ENCODE peak calls at places on chromosomes 2 and 18, in ten cellular contexts. One of them, this sample, is unnamed.
A peak's percentile ranks its signal among the peaks of the same experiment; 100 is the strongest.

GRCh38 chr2:166365803-166366420 is 9.8 kb downstream of the SCN9A start:
- DNase-seq in A549: no peak
- DNase-seq in GM19239: no peak
- DNase-seq in DMS 273 treated with DMSO at 0.1 percent for 48 hours: no peak
- DNase-seq in putamen: no peak
- DNase-seq in germinal center: no peak
- DNase-seq in adipocyte: no peak
- DNase-seq in WERI-Rb-1: no peak
- DNase-seq in effector memory CD8-positive, alpha-beta T cell: no peak
- DNase-seq in GM04503: no peak
- DNase-seq in this sample: no peak

GRCh38 chr2:15159751-15160177 is 401.4 kb downstream of the NBAS start:
- DNase-seq in GM04503: no peak
- DNase-seq in WERI-Rb-1: peak; percentile 76
- DNase-seq in GM19239: no peak
- DNase-seq in effector memory CD8-positive, alpha-beta T cell: no peak
- DNase-seq in adipocyte: peak; percentile 59
- DNase-seq in germinal center: no peak
- DNase-seq in putamen: peak; percentile 67
- DNase-seq in DMS 273 treated with DMSO at 0.1 percent for 48 hours: peak; percentile 31
- DNase-seq in A549: no peak
- DNase-seq in this sample: peak; percentile 35

GRCh38 chr2:128754246-128754724 is 435.6 kb upstream of the HS6ST1 start:
- DNase-seq in adipocyte: no peak
- DNase-seq in putamen: peak; percentile 34
- DNase-seq in A549: no peak
- DNase-seq in effector memory CD8-positive, alpha-beta T cell: no peak
- DNase-seq in WERI-Rb-1: no peak
- DNase-seq in germinal center: peak; percentile 68
- DNase-seq in DMS 273 treated with DMSO at 0.1 percent for 48 hours: no peak
- DNase-seq in GM04503: no peak
- DNase-seq in GM19239: peak; percentile 66
- DNase-seq in this sample: no peak

GRCh38 chr2:186460465-186460864 is 25.6 kb upstream of the ZC3H15 start:
- DNase-seq in A549: no peak
- DNase-seq in putamen: no peak
- DNase-seq in effector memory CD8-positive, alpha-beta T cell: no peak
- DNase-seq in WERI-Rb-1: no peak
- DNase-seq in DMS 273 treated with DMSO at 0.1 percent for 48 hours: no peak
- DNase-seq in adipocyte: peak; percentile 46
- DNase-seq in germinal center: no peak
- DNase-seq in GM04503: no peak
- DNase-seq in GM19239: no peak
- DNase-seq in this sample: no peak

GRCh38 chr2:216989335-216990129 is 129.7 kb upstream of the TNP1 start:
- DNase-seq in WERI-Rb-1: peak; percentile 11
- DNase-seq in germinal center: no peak
- DNase-seq in putamen: no peak
- DNase-seq in adipocyte: no peak
- DNase-seq in GM04503: no peak
- DNase-seq in GM19239: no peak
- DNase-seq in effector memory CD8-positive, alpha-beta T cell: no peak
- DNase-seq in A549: no peak
- DNase-seq in DMS 273 treated with DMSO at 0.1 percent for 48 hours: no peak
- DNase-seq in this sample: no peak

GRCh38 chr2:21820271-21820670 is 696.5 kb downstream of the TDRD15 start:
- DNase-seq in WERI-Rb-1: no peak
- DNase-seq in GM04503: no peak
- DNase-seq in adipocyte: no peak
- DNase-seq in DMS 273 treated with DMSO at 0.1 percent for 48 hours: no peak
- DNase-seq in A549: no peak
- DNase-seq in GM19239: no peak
- DNase-seq in putamen: no peak
- DNase-seq in germinal center: no peak
- DNase-seq in effector memory CD8-positive, alpha-beta T cell: no peak
- DNase-seq in this sample: no peak

GRCh38 chr18:32349728-32350395 is 120.8 kb downstream of the GAREM1 start:
- DNase-seq in effector memory CD8-positive, alpha-beta T cell: no peak
- DNase-seq in GM04503: peak; percentile 50
- DNase-seq in DMS 273 treated with DMSO at 0.1 percent for 48 hours: peak; percentile 42
- DNase-seq in A549: peak; percentile 13
- DNase-seq in GM19239: no peak
- DNase-seq in adipocyte: peak; percentile 97
- DNase-seq in putamen: peak; percentile 69
- DNase-seq in WERI-Rb-1: no peak
- DNase-seq in germinal center: no peak
- DNase-seq in this sample: no peak

GRCh38 chr18:76875390-76876330 is 53.3 kb downstream of the ZNF236 start:
- DNase-seq in A549: peak; percentile 8
- DNase-seq in putamen: no peak
- DNase-seq in WERI-Rb-1: peak; percentile 80
- DNase-seq in DMS 273 treated with DMSO at 0.1 percent for 48 hours: no peak
- DNase-seq in adipocyte: peak; percentile 45
- DNase-seq in GM19239: peak; percentile 21
- DNase-seq in effector memory CD8-positive, alpha-beta T cell: peak; percentile 30
- DNase-seq in germinal center: peak; percentile 21
- DNase-seq in GM04503: no peak
- DNase-seq in this sample: peak; percentile 44

GRCh38 chr2:44553456-44553855 is 191.7 kb downstream of the CAMKMT start:
- DNase-seq in WERI-Rb-1: no peak
- DNase-seq in GM04503: peak; percentile 85
- DNase-seq in putamen: no peak
- DNase-seq in GM19239: no peak
- DNase-seq in adipocyte: peak; percentile 57
- DNase-seq in DMS 273 treated with DMSO at 0.1 percent for 48 hours: no peak
- DNase-seq in effector memory CD8-positive, alpha-beta T cell: no peak
- DNase-seq in germinal center: no peak
- DNase-seq in A549: no peak
- DNase-seq in this sample: no peak

GRCh38 chr2:70070557-70071268 is 16.6 kb upstream of the PCBP1 start:
- DNase-seq in GM19239: peak; percentile 76
- DNase-seq in GM04503: peak; percentile 59
- DNase-seq in DMS 273 treated with DMSO at 0.1 percent for 48 hours: peak; percentile 71
- DNase-seq in WERI-Rb-1: peak; percentile 78
- DNase-seq in adipocyte: peak; percentile 93
- DNase-seq in A549: peak; percentile 97
- DNase-seq in germinal center: peak; percentile 87
- DNase-seq in effector memory CD8-positive, alpha-beta T cell: peak; percentile 59
- DNase-seq in putamen: peak; percentile 90
- DNase-seq in this sample: peak; percentile 76

GRCh38 chr2:26327291-26328272 is 18.4 kb upstream of the SELENOI start:
- DNase-seq in adipocyte: peak; percentile 67
- DNase-seq in germinal center: no peak
- DNase-seq in DMS 273 treated with DMSO at 0.1 percent for 48 hours: no peak
- DNase-seq in effector memory CD8-positive, alpha-beta T cell: no peak
- DNase-seq in GM19239: no peak
- DNase-seq in putamen: no peak
- DNase-seq in GM04503: no peak
- DNase-seq in WERI-Rb-1: no peak
- DNase-seq in A549: no peak
- DNase-seq in this sample: no peak

GRCh38 chr2:54752439-54752838 is 29.0 kb downstream of the EML6 start:
- DNase-seq in A549: no peak
- DNase-seq in DMS 273 treated with DMSO at 0.1 percent for 48 hours: no peak
- DNase-seq in putamen: no peak
- DNase-seq in adipocyte: no peak
- DNase-seq in GM19239: no peak
- DNase-seq in GM04503: no peak
- DNase-seq in germinal center: no peak
- DNase-seq in effector memory CD8-positive, alpha-beta T cell: no peak
- DNase-seq in WERI-Rb-1: no peak
- DNase-seq in this sample: no peak

GRCh38 chr2:111227716-111228141 is 107.0 kb downstream of the BCL2L11 start:
- DNase-seq in DMS 273 treated with DMSO at 0.1 percent for 48 hours: no peak
- DNase-seq in putamen: no peak
- DNase-seq in WERI-Rb-1: no peak
- DNase-seq in effector memory CD8-positive, alpha-beta T cell: no peak
- DNase-seq in adipocyte: peak; percentile 50
- DNase-seq in germinal center: no peak
- DNase-seq in A549: no peak
- DNase-seq in GM04503: peak; percentile 71
- DNase-seq in GM19239: no peak
- DNase-seq in this sample: peak; percentile 33

GRCh38 chr2:225937625-225938024 is 538.1 kb downstream of the NYAP2 start:
- DNase-seq in WERI-Rb-1: no peak
- DNase-seq in GM19239: no peak
- DNase-seq in germinal center: no peak
- DNase-seq in A549: no peak
- DNase-seq in DMS 273 treated with DMSO at 0.1 percent for 48 hours: no peak
- DNase-seq in adipocyte: peak; percentile 35
- DNase-seq in GM04503: no peak
- DNase-seq in putamen: no peak
- DNase-seq in effector memory CD8-positive, alpha-beta T cell: no peak
- DNase-seq in this sample: no peak

GRCh38 chr2:36451512-36451911 is 95.9 kb downstream of the CRIM1 start:
- DNase-seq in GM19239: no peak
- DNase-seq in DMS 273 treated with DMSO at 0.1 percent for 48 hours: no peak
- DNase-seq in germinal center: no peak
- DNase-seq in putamen: no peak
- DNase-seq in WERI-Rb-1: no peak
- DNase-seq in adipocyte: no peak
- DNase-seq in GM04503: no peak
- DNase-seq in A549: no peak
- DNase-seq in effector memory CD8-positive, alpha-beta T cell: no peak
- DNase-seq in this sample: no peak

GRCh38 chr2:30255466-30256408 is 24.4 kb downstream of the LBH start:
- DNase-seq in germinal center: no peak
- DNase-seq in A549: no peak
- DNase-seq in WERI-Rb-1: peak; percentile 93
- DNase-seq in GM04503: no peak
- DNase-seq in GM19239: no peak
- DNase-seq in DMS 273 treated with DMSO at 0.1 percent for 48 hours: no peak
- DNase-seq in effector memory CD8-positive, alpha-beta T cell: no peak
- DNase-seq in adipocyte: no peak
- DNase-seq in putamen: no peak
- DNase-seq in this sample: no peak

GRCh38 chr2:54615832-54616534 is 107.5 kb upstream of the EML6 start:
- DNase-seq in effector memory CD8-positive, alpha-beta T cell: no peak
- DNase-seq in A549: no peak
- DNase-seq in germinal center: no peak
- DNase-seq in DMS 273 treated with DMSO at 0.1 percent for 48 hours: no peak
- DNase-seq in WERI-Rb-1: no peak
- DNase-seq in GM19239: no peak
- DNase-seq in GM04503: no peak
- DNase-seq in adipocyte: no peak
- DNase-seq in putamen: no peak
- DNase-seq in this sample: no peak

GRCh38 chr2:176466918-176467452 is 197.7 kb downstream of the MTX2 start:
- DNase-seq in A549: no peak
- DNase-seq in GM19239: no peak
- DNase-seq in adipocyte: no peak
- DNase-seq in GM04503: no peak
- DNase-seq in effector memory CD8-positive, alpha-beta T cell: no peak
- DNase-seq in putamen: no peak
- DNase-seq in WERI-Rb-1: no peak
- DNase-seq in DMS 273 treated with DMSO at 0.1 percent for 48 hours: no peak
- DNase-seq in germinal center: no peak
- DNase-seq in this sample: no peak

GRCh38 chr18:2881490-2882195 is 34.8 kb downstream of the EMILIN2 start:
- DNase-seq in GM19239: no peak
- DNase-seq in adipocyte: peak; percentile 86
- DNase-seq in A549: no peak
- DNase-seq in germinal center: no peak
- DNase-seq in DMS 273 treated with DMSO at 0.1 percent for 48 hours: no peak
- DNase-seq in putamen: no peak
- DNase-seq in WERI-Rb-1: no peak
- DNase-seq in effector memory CD8-positive, alpha-beta T cell: no peak
- DNase-seq in GM04503: peak; percentile 87
- DNase-seq in this sample: no peak

GRCh38 chr2:76512421-76512820 is 801.7 kb upstream of the GCFC2 start:
- DNase-seq in DMS 273 treated with DMSO at 0.1 percent for 48 hours: no peak
- DNase-seq in putamen: no peak
- DNase-seq in WERI-Rb-1: no peak
- DNase-seq in GM04503: no peak
- DNase-seq in GM19239: no peak
- DNase-seq in A549: no peak
- DNase-seq in effector memory CD8-positive, alpha-beta T cell: no peak
- DNase-seq in adipocyte: no peak
- DNase-seq in germinal center: no peak
- DNase-seq in this sample: no peak

GRCh38 chr2:74264281-74264680 is 65.9 kb downstream of the MTHFD2 start:
- DNase-seq in DMS 273 treated with DMSO at 0.1 percent for 48 hours: no peak
- DNase-seq in putamen: no peak
- DNase-seq in adipocyte: no peak
- DNase-seq in germinal center: no peak
- DNase-seq in A549: no peak
- DNase-seq in WERI-Rb-1: no peak
- DNase-seq in effector memory CD8-positive, alpha-beta T cell: no peak
- DNase-seq in GM19239: no peak
- DNase-seq in GM04503: no peak
- DNase-seq in this sample: no peak

GRCh38 chr2:26017464-26018183 is 16.3 kb upstream of the RAB10 start:
- DNase-seq in germinal center: no peak
- DNase-seq in WERI-Rb-1: no peak
- DNase-seq in DMS 273 treated with DMSO at 0.1 percent for 48 hours: no peak
- DNase-seq in GM19239: no peak
- DNase-seq in effector memory CD8-positive, alpha-beta T cell: no peak
- DNase-seq in adipocyte: no peak
- DNase-seq in putamen: no peak
- DNase-seq in GM04503: no peak
- DNase-seq in A549: no peak
- DNase-seq in this sample: no peak

GRCh38 chr2:120762341-120763061 is 26.8 kb downstream of the GLI2 start:
- DNase-seq in GM19239: no peak
- DNase-seq in A549: no peak
- DNase-seq in effector memory CD8-positive, alpha-beta T cell: no peak
- DNase-seq in DMS 273 treated with DMSO at 0.1 percent for 48 hours: no peak
- DNase-seq in germinal center: no peak
- DNase-seq in WERI-Rb-1: no peak
- DNase-seq in GM04503: no peak
- DNase-seq in putamen: no peak
- DNase-seq in adipocyte: no peak
- DNase-seq in this sample: peak; percentile 15

GRCh38 chr18:63676526-63676925 is 14.8 kb upstream of the SERPINB3 start:
- DNase-seq in germinal center: no peak
- DNase-seq in A549: no peak
- DNase-seq in GM19239: no peak
- DNase-seq in WERI-Rb-1: peak; percentile 62
- DNase-seq in putamen: no peak
- DNase-seq in GM04503: no peak
- DNase-seq in adipocyte: no peak
- DNase-seq in DMS 273 treated with DMSO at 0.1 percent for 48 hours: no peak
- DNase-seq in effector memory CD8-positive, alpha-beta T cell: no peak
- DNase-seq in this sample: peak; percentile 29

GRCh38 chr18:78701753-78702409 is 277.7 kb upstream of the SALL3 start:
- DNase-seq in DMS 273 treated with DMSO at 0.1 percent for 48 hours: no peak
- DNase-seq in germinal center: no peak
- DNase-seq in GM19239: no peak
- DNase-seq in GM04503: no peak
- DNase-seq in effector memory CD8-positive, alpha-beta T cell: no peak
- DNase-seq in adipocyte: no peak
- DNase-seq in putamen: no peak
- DNase-seq in A549: no peak
- DNase-seq in WERI-Rb-1: no peak
- DNase-seq in this sample: no peak

GRCh38 chr18:51339866-51340265 is 142.4 kb upstream of the MEX3C start:
- DNase-seq in putamen: no peak
- DNase-seq in DMS 273 treated with DMSO at 0.1 percent for 48 hours: no peak
- DNase-seq in GM04503: no peak
- DNase-seq in GM19239: no peak
- DNase-seq in germinal center: no peak
- DNase-seq in WERI-Rb-1: no peak
- DNase-seq in effector memory CD8-positive, alpha-beta T cell: no peak
- DNase-seq in A549: no peak
- DNase-seq in adipocyte: no peak
- DNase-seq in this sample: no peak

GRCh38 chr2:100650151-100650550 is 87.4 kb downstream of the PDCL3 start:
- DNase-seq in putamen: no peak
- DNase-seq in adipocyte: no peak
- DNase-seq in A549: no peak
- DNase-seq in GM04503: no peak
- DNase-seq in germinal center: no peak
- DNase-seq in DMS 273 treated with DMSO at 0.1 percent for 48 hours: no peak
- DNase-seq in effector memory CD8-positive, alpha-beta T cell: no peak
- DNase-seq in GM19239: no peak
- DNase-seq in WERI-Rb-1: no peak
- DNase-seq in this sample: no peak

GRCh38 chr18:28657836-28658410 is 481.0 kb upstream of the CDH2 start:
- DNase-seq in germinal center: no peak
- DNase-seq in WERI-Rb-1: no peak
- DNase-seq in putamen: no peak
- DNase-seq in effector memory CD8-positive, alpha-beta T cell: no peak
- DNase-seq in A549: no peak
- DNase-seq in adipocyte: peak; percentile 1
- DNase-seq in GM04503: no peak
- DNase-seq in DMS 273 treated with DMSO at 0.1 percent for 48 hours: no peak
- DNase-seq in GM19239: no peak
- DNase-seq in this sample: no peak